ENCODE peak calls at places on chromosome 11, in seven cellular contexts. P, F, R, Y, H, V and Z are unnamed samples.

GRCh38 chr11:2795491-2795991 is 90.0 kb downstream of the CDKN1C start:
- DNase-seq in R (no peak), F (no peak), P (no peak), H (no peak), V (no peak), Y (no peak), Z (no peak)

GRCh38 chr11:76609736-76610370 is 60.7 kb downstream of the LRRC32 start:
- DNase-seq in P (no peak), Y (peak; percentile 39), R (no peak), F (no peak), V (no peak), H (peak; percentile 5), Z (no peak)

GRCh38 chr11:32116668-32117067 is 25.8 kb downstream of the RCN1 start:
- DNase-seq in R (no peak), P (no peak), H (no peak), Y (no peak), F (no peak), V (no peak), Z (no peak)

GRCh38 chr11:125073616-125074483 is 10.7 kb downstream of the SLC37A2 start:
- DNase-seq in F (no peak), R (no peak), H (no peak), Y (no peak), P (no peak), V (no peak), Z (no peak)

GRCh38 chr11:61955031-61955415 is 4.9 kb downstream of the BEST1 start:
- DNase-seq in P (peak; percentile 74), H (no peak), F (peak; percentile 85), Y (peak; percentile 89), V (no peak), R (no peak), Z (no peak)

GRCh38 chr11:90908074-90908473 is 685.2 kb upstream of the CHORDC1 start:
- DNase-seq in Y (no peak), F (no peak), P (no peak), R (no peak), H (no peak), V (peak; percentile 51), Z (no peak)

GRCh38 chr11:106306942-106307341 is 229.5 kb downstream of the AASDHPPT start:
- DNase-seq in H (no peak), R (no peak), P (no peak), Y (peak; percentile 19), V (peak; percentile 44), F (peak; percentile 16), Z (no peak)

GRCh38 chr11:65425971-65426838 is 3.6 kb downstream of the NEAT1 start:
- DNase-seq in H (no peak), P (no peak), R (peak; percentile 87), Y (peak; percentile 88), V (peak; percentile 89), F (peak; percentile 49), Z (peak; percentile 42)

GRCh38 chr11:69106124-69106811 is 49.5 kb upstream of the SMIM38 start:
- DNase-seq in P (no peak), R (no peak), Y (no peak), V (peak; percentile 49), H (peak; percentile 88), F (no peak), Z (no peak)

GRCh38 chr11:114496915-114497314 is 57.6 kb downstream of the REXO2 start:
- DNase-seq in V (peak; percentile 21), H (no peak), F (no peak), R (no peak), P (no peak), Y (no peak), Z (no peak)
- TF ChIP-seq EZH2phosphoT487 in V (no peak), H (no peak), F (no peak), R (no peak), P (no peak), Y (no peak), Z (no peak)

GRCh38 chr11:34363363-34364084 is 5.7 kb upstream of the ABTB2 start:
- DNase-seq in Y (no peak), F (no peak), H (no peak), P (no peak), V (no peak), R (no peak), Z (no peak)

GRCh38 chr11:34364102-34364501 is 6.3 kb upstream of the ABTB2 start:
- DNase-seq in F (no peak), P (no peak), Y (no peak), V (no peak), H (no peak), R (no peak), Z (no peak)

GRCh38 chr11:34366522-34366921 is 8.7 kb upstream of the ABTB2 start:
- DNase-seq in R (peak; percentile 60), V (peak; percentile 70), P (no peak), F (no peak), H (peak; percentile 36), Y (no peak), Z (peak; percentile 73)
- TF ChIP-seq EZH2phosphoT487 in R (no peak), V (no peak), P (no peak), F (no peak), H (no peak), Y (no peak), Z (no peak)

GRCh38 chr11:131787119-131787518 is 416.7 kb downstream of the NTM start:
- DNase-seq in Y (no peak), H (no peak), V (no peak), P (no peak), F (no peak), R (no peak), Z (no peak)
- TF ChIP-seq EZH2phosphoT487 in Y (no peak), H (no peak), V (no peak), P (no peak), F (no peak), R (no peak), Z (no peak)

DNA sequence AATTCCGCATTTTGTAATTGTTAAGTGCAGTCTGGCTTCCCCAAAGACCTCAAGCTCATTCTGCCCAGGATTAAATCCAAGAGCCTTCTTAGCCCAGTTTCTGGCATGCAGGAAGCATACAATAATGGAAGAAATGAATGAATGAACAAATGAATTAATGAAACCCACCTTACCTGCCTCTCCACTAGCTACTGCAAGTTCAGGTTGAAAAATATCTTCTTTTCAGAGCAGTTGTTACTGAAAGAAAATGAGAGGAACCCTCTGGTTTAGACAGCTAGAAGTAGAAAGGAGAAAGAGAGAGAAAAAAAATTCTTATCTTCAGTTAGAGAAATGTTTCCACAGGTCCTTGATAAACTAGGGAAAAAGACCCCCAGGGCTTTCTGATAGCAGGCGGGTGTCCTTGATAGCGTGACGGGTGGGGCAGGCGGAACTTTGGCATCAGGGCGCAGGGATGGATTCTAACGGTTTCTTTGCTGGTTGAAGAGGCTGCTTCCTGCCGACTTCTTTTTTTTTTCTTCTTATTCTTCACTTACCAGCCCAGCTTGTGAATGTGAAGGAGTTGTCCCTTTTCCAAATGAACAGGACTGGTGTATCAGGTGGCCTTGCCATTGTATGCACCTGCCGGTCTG is 10.1 kb downstream of the LMO2 start:
- DNase-seq in R (no peak), Y (no peak), F (no peak), H (no peak), V (no peak), P (no peak), Z (no peak)
- TF ChIP-seq EZH2phosphoT487 in R (no peak), Y (no peak), F (no peak), H (no peak), V (no peak), P (no peak), Z (no peak)

DNA sequence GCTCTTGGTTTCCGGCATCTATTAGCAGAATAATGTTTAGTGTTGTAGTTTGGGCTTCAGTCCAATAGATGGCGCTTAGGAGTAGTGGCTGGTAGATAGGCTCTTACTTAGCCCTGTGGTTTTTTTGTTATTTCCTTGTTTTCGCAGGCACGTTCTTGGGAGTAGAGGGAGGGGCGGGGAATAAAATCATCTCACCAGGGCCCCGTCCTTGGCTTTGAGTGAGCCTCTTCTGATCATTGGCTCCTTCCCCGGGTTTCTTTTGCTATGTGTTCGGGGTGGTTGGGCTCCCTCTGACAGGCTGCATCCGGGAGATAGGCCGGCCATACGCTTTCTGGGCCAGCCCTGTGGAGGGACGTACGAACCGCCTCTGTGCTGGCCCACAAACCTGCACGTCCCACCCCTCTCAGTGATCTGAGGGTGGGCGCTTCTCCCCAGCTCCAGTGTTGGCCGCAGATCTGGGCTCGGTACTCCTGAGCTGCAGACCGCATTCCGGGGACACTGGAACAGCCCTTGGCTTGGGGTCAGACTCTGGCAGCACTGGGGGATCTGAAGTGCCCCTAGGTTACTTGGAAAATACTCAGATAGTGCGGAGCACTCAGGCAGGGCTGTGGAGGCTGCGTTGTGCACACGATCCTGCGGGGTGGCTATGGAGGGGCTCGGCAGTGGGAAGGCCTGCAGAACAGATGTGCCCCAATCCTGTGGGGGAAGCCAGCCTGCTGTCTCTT is 217.0 kb downstream of the DYNC2H1 start:
- DNase-seq in P (peak; percentile 69), Y (peak; percentile 85), V (peak; percentile 92), H (peak; percentile 45), R (peak; percentile 77), F (peak; percentile 69), Z (peak; percentile 58)
- TF ChIP-seq EZH2phosphoT487 in P (no peak), Y (no peak), V (no peak), H (no peak), R (no peak), F (no peak), Z (no peak)

GRCh38 chr11:34068098-34068497 is 16.6 kb downstream of the CAPRIN1 start:
- DNase-seq in Y (peak; percentile 40), P (no peak), F (no peak), H (no peak), V (peak; percentile 27), R (no peak), Z (no peak)

GRCh38 chr11:34063061-34063795 is 11.7 kb downstream of the CAPRIN1 start:
- DNase-seq in P (no peak), H (peak; percentile 34), R (no peak), Y (peak; percentile 24), F (no peak), V (no peak), Z (no peak)

GRCh38 chr11:34064291-34064690 is 12.8 kb downstream of the CAPRIN1 start:
- DNase-seq in R (no peak), F (no peak), P (no peak), Y (no peak), H (no peak), V (no peak), Z (no peak)

GRCh38 chr11:34067383-34068065 is 16.0 kb downstream of the CAPRIN1 start:
- DNase-seq in H (no peak), R (no peak), Y (no peak), P (no peak), V (no peak), F (no peak), Z (no peak)

DNA sequence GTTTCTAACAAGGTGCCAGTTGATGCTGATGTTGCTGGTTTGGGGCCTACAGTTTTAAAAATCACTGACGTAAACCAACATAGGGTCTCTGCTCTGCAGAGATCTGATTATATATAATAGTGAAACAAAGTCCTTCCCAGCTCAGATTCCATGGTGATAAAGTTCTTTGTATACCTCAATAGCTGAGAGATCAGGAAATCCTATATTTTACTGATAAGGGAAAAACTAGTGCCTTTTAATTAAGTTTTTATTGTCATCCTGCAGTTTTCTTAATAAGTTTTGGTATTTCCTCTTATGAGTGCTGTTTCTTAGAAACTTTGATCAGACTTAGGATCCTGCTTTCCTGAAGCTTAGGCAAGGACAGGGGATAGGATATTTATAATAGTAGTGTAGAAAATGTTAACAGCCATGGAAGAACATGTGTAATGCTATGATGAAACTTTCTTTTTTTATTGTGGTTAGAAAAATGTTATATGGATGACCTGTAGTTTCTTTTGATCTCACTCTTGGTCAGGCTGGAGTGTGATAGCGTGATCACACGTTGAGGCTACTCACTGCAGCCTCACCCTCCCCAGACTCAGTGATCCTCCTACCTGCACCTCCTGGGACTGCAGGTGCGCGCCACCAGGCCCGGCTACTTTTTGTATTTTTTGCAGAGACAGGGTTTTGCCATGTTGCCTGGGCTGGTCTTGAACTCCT is 14.1 kb downstream of the CAPRIN1 start:
- DNase-seq in P (no peak), V (no peak), Y (peak; percentile 45), F (no peak), R (no peak), H (no peak), Z (no peak)
- TF ChIP-seq EZH2phosphoT487 in P (no peak), V (no peak), Y (no peak), F (no peak), R (no peak), H (no peak), Z (no peak)